ENCODE peak calls at places on chromosomes 16 and 17, in nine cellular contexts. One of them, this sample, is unnamed. For H3K9me3 and H3K4me1, the result is how much of the 10 kb centered on the place peaks cover.

GRCh38 chr16:56370836-56371235 is 54.5 kb downstream of the AMFR start:
- DNase-seq in A549: no peak
- DNase-seq in testis: no peak
- DNase-seq in fibroblast of lung: peak
- DNase-seq in heart left ventricle: peak
- DNase-seq in HAP-1: no peak
- DNase-seq in neuronal stem cell: no peak
- DNase-seq in lung: no peak
- DNase-seq in mucosa of descending colon: no peak
- DNase-seq in this sample: no peak

GRCh38 chr17:73552300-73553088 is 91.8 kb downstream of the SDK2 start:
- DNase-seq in neuronal stem cell: no peak
- DNase-seq in lung: peak
- DNase-seq in heart left ventricle: no peak
- DNase-seq in testis: no peak
- DNase-seq in fibroblast of lung: no peak
- DNase-seq in mucosa of descending colon: no peak
- DNase-seq in A549: no peak
- DNase-seq in HAP-1: no peak
- DNase-seq in this sample: no peak

GRCh38 chr16:69201787-69202186 is 14.8 kb downstream of the SNTB2 start:
- DNase-seq in testis: no peak
- DNase-seq in heart left ventricle: no peak
- DNase-seq in A549: no peak
- DNase-seq in mucosa of descending colon: no peak
- DNase-seq in neuronal stem cell: no peak
- DNase-seq in fibroblast of lung: no peak
- DNase-seq in HAP-1: no peak
- DNase-seq in lung: no peak
- DNase-seq in this sample: no peak

GRCh38 chr16:86126891-86127290 is 227.9 kb downstream of the IRF8 start:
- DNase-seq in A549: no peak
- DNase-seq in heart left ventricle: no peak
- DNase-seq in lung: no peak
- DNase-seq in mucosa of descending colon: no peak
- DNase-seq in neuronal stem cell: no peak
- DNase-seq in testis: no peak
- DNase-seq in fibroblast of lung: no peak
- DNase-seq in HAP-1: no peak
- DNase-seq in this sample: no peak

GRCh38 chr17:51456942-51457341 is 196.6 kb downstream of the UTP18 start:
- DNase-seq in mucosa of descending colon: no peak
- DNase-seq in neuronal stem cell: no peak
- DNase-seq in lung: no peak
- DNase-seq in testis: no peak
- DNase-seq in A549: no peak
- DNase-seq in heart left ventricle: no peak
- DNase-seq in fibroblast of lung: no peak
- DNase-seq in HAP-1: no peak
- DNase-seq in this sample: no peak

GRCh38 chr17:60959011-60959410 is 281.4 kb downstream of the BCAS3 start:
- DNase-seq in testis: no peak
- DNase-seq in lung: no peak
- DNase-seq in A549: no peak
- DNase-seq in HAP-1: no peak
- DNase-seq in mucosa of descending colon: no peak
- DNase-seq in neuronal stem cell: no peak
- DNase-seq in heart left ventricle: no peak
- DNase-seq in fibroblast of lung: peak
- DNase-seq in this sample: no peak

GRCh38 chr17:45339646-45340605 is 23.1 kb upstream of the MAP3K14 start:
- DNase-seq in lung: no peak
- DNase-seq in neuronal stem cell: no peak
- DNase-seq in A549: no peak
- DNase-seq in heart left ventricle: no peak
- DNase-seq in fibroblast of lung: no peak
- DNase-seq in HAP-1: no peak
- DNase-seq in testis: no peak
- DNase-seq in mucosa of descending colon: no peak
- DNase-seq in this sample: peak

GRCh38 chr17:82408288-82408937 is 9.7 kb upstream of the HEXD start:
- DNase-seq in heart left ventricle: peak
- DNase-seq in HAP-1: no peak
- DNase-seq in mucosa of descending colon: no peak
- DNase-seq in neuronal stem cell: no peak
- DNase-seq in fibroblast of lung: no peak
- DNase-seq in A549: no peak
- DNase-seq in lung: no peak
- DNase-seq in testis: no peak
- DNase-seq in this sample: no peak

GRCh38 chr16:89052824-89053724 is 40.6 kb upstream of the ACSF3 start:
- DNase-seq in neuronal stem cell: no peak
- DNase-seq in heart left ventricle: no peak
- DNase-seq in HAP-1: peak
- DNase-seq in mucosa of descending colon: peak
- DNase-seq in testis: no peak
- DNase-seq in lung: no peak
- DNase-seq in A549: peak
- DNase-seq in fibroblast of lung: peak
- DNase-seq in this sample: peak

GRCh38 chr17:7236808-7237207 is 2.4 kb downstream of the PHF23 start:
- DNase-seq in neuronal stem cell: no peak
- DNase-seq in fibroblast of lung: no peak
- DNase-seq in A549: no peak
- DNase-seq in heart left ventricle: peak
- DNase-seq in lung: no peak
- DNase-seq in mucosa of descending colon: no peak
- DNase-seq in testis: no peak
- DNase-seq in HAP-1: no peak
- DNase-seq in this sample: no peak
- H3K4me3 ChIP-seq in neuronal stem cell: no peak
- H3K4me3 ChIP-seq in fibroblast of lung: no peak
- H3K4me3 ChIP-seq in A549: peak
- H3K4me3 ChIP-seq in heart left ventricle: no peak
- H3K4me3 ChIP-seq in lung: no peak
- H3K4me3 ChIP-seq in mucosa of descending colon: no peak
- H3K4me3 ChIP-seq in testis: no peak
- H3K4me3 ChIP-seq in HAP-1: no peak
- H3K4me3 ChIP-seq in this sample: no peak

GRCh38 chr17:80171681-80172080 is 1.9 kb downstream of the CARD14 start:
- DNase-seq in fibroblast of lung: no peak
- DNase-seq in HAP-1: no peak
- DNase-seq in neuronal stem cell: no peak
- DNase-seq in A549: no peak
- DNase-seq in mucosa of descending colon: no peak
- DNase-seq in testis: no peak
- DNase-seq in lung: no peak
- DNase-seq in heart left ventricle: no peak
- DNase-seq in this sample: no peak

GRCh38 chr17:80169784-80170500 is at the start of gene CARD14:
- DNase-seq in A549: no peak
- DNase-seq in HAP-1: no peak
- DNase-seq in lung: peak
- DNase-seq in mucosa of descending colon: peak
- DNase-seq in neuronal stem cell: no peak
- DNase-seq in heart left ventricle: no peak
- DNase-seq in testis: no peak
- DNase-seq in fibroblast of lung: no peak
- DNase-seq in this sample: peak

GRCh38 chr17:80168371-80168770 is 1.5 kb upstream of the CARD14 start:
- DNase-seq in lung: no peak
- DNase-seq in mucosa of descending colon: no peak
- DNase-seq in fibroblast of lung: no peak
- DNase-seq in heart left ventricle: no peak
- DNase-seq in HAP-1: no peak
- DNase-seq in testis: peak
- DNase-seq in neuronal stem cell: no peak
- DNase-seq in A549: no peak
- DNase-seq in this sample: no peak

GRCh38 chr17:80166446-80166845 is 3.4 kb upstream of the CARD14 start:
- DNase-seq in A549: no peak
- DNase-seq in lung: no peak
- DNase-seq in neuronal stem cell: no peak
- DNase-seq in testis: no peak
- DNase-seq in HAP-1: no peak
- DNase-seq in mucosa of descending colon: no peak
- DNase-seq in fibroblast of lung: no peak
- DNase-seq in heart left ventricle: no peak
- DNase-seq in this sample: peak

GRCh38 chr17:80169107-80169506 is 723 bp upstream of the CARD14 start:
- DNase-seq in fibroblast of lung: no peak
- DNase-seq in testis: no peak
- DNase-seq in A549: no peak
- DNase-seq in mucosa of descending colon: no peak
- DNase-seq in neuronal stem cell: no peak
- DNase-seq in lung: no peak
- DNase-seq in heart left ventricle: no peak
- DNase-seq in HAP-1: no peak
- DNase-seq in this sample: no peak
- H3K9me3 ChIP-seq in fibroblast of lung: under half
- H3K9me3 ChIP-seq in testis: under half
- H3K9me3 ChIP-seq in A549: under half
- H3K9me3 ChIP-seq in mucosa of descending colon: under half
- H3K9me3 ChIP-seq in neuronal stem cell: under half
- H3K9me3 ChIP-seq in lung: under half
- H3K9me3 ChIP-seq in heart left ventricle: under half
- H3K9me3 ChIP-seq in HAP-1: under half
- H3K9me3 ChIP-seq in this sample: under half

DNA sequence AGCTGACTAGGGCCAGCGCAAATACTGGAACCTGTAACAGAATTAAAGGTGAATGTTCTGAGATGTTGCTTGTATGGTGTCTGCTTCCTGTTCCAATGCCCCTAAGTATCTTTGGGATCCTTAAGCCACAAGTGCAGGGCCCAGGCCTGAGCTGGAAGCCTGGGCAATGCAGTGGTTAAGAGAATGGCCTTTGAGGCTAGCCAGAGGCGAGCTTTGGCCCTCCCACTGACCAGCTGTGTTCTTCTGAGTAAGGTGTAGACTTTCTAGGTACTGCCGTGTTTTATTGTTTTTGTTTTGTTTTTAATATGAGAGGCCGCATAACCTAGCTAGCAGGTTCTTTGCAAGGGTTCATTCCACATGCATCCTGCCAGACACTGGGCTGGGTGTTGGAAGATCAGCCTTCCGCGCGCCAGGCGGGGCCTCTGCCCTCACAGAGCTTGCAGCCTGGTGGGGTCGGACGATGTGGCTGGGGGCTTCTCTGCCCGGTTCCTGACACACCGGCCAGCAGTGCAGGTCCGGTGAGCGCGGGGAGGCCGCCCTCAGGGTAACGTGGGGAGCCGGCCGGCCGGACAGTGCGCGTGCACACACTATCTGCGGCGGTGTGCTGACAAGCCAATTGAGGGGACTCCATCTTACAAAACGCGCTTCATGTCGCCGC is 556 bp upstream of the MLX start:
- DNase-seq in testis: no peak
- DNase-seq in fibroblast of lung: no peak
- DNase-seq in heart left ventricle: no peak
- DNase-seq in HAP-1: no peak
- DNase-seq in neuronal stem cell: no peak
- DNase-seq in mucosa of descending colon: no peak
- DNase-seq in A549: no peak
- DNase-seq in lung: peak
- DNase-seq in this sample: no peak
- H3K4me1 ChIP-seq in testis: under half
- H3K4me1 ChIP-seq in fibroblast of lung: under half
- H3K4me1 ChIP-seq in heart left ventricle: half or more
- H3K4me1 ChIP-seq in HAP-1: under half
- H3K4me1 ChIP-seq in neuronal stem cell: under half
- H3K4me1 ChIP-seq in mucosa of descending colon: under half
- H3K4me1 ChIP-seq in A549: under half
- H3K4me1 ChIP-seq in lung: under half
- H3K4me1 ChIP-seq in this sample: under half

DNA sequence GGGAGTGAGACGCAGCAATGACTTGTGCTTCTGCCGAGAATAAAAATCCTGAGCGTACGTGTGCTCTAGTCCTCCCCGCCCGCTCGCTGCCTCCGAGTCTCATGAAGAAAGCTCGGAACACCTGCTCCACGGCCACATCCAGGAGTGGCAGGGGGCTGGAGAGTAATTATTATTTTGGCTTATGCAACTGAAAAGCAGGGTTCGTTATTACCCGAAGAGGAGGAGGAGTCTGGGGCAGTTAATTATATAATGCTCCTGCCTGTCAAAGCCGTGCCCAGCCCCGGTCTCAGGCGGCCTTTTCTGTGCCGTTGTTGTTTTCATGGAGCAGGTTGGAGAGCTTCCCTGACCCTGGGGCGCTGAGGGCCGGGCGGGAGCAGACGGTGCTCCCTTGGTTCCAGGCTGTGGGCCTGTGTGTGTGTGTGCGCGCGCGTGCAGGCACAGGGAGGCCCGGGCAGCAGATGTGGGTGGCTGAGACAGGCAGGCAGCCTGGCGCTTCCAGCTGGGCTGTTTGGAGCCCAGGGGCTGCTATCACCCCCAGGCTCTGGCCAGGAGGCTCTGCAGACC is 2.3 kb downstream of the JPH3 start:
- DNase-seq in testis: no peak
- DNase-seq in heart left ventricle: no peak
- DNase-seq in lung: no peak
- DNase-seq in A549: no peak
- DNase-seq in HAP-1: no peak
- DNase-seq in fibroblast of lung: no peak
- DNase-seq in mucosa of descending colon: no peak
- DNase-seq in neuronal stem cell: no peak
- DNase-seq in this sample: no peak
- H3K4me3 ChIP-seq in testis: no peak
- H3K4me3 ChIP-seq in heart left ventricle: no peak
- H3K4me3 ChIP-seq in lung: no peak
- H3K4me3 ChIP-seq in A549: no peak
- H3K4me3 ChIP-seq in HAP-1: peak
- H3K4me3 ChIP-seq in fibroblast of lung: no peak
- H3K4me3 ChIP-seq in mucosa of descending colon: no peak
- H3K4me3 ChIP-seq in neuronal stem cell: no peak
- H3K4me3 ChIP-seq in this sample: no peak

DNA sequence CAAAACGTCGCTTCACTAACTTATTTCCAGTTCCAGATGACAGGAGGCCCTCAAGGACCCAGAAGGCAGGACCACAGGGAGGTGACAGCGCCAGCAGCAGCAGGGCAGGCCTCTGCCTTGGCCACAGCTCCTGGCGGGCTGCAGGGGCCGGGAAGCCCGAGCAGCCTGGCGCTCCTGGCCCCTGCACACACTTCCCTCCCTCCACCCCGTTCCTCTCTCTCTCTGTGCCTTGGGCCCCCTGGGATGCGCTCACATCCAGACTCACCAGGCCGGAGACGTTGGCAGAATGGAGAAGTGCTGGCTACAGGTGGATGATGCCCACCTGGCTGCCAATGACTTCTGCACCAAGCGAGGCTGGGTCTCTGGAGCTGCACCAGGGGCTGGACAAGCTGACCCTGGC is 12.7 kb downstream of the ZNF594 start:
- DNase-seq in testis: no peak
- DNase-seq in mucosa of descending colon: no peak
- DNase-seq in lung: no peak
- DNase-seq in HAP-1: no peak
- DNase-seq in heart left ventricle: no peak
- DNase-seq in A549: no peak
- DNase-seq in neuronal stem cell: no peak
- DNase-seq in fibroblast of lung: no peak
- DNase-seq in this sample: no peak
- H3K9me3 ChIP-seq in testis: under half
- H3K9me3 ChIP-seq in mucosa of descending colon: half or more
- H3K9me3 ChIP-seq in lung: under half
- H3K9me3 ChIP-seq in HAP-1: under half
- H3K9me3 ChIP-seq in heart left ventricle: half or more
- H3K9me3 ChIP-seq in A549: half or more
- H3K9me3 ChIP-seq in neuronal stem cell: half or more
- H3K9me3 ChIP-seq in fibroblast of lung: under half
- H3K9me3 ChIP-seq in this sample: under half